ENCODE peak calls at places on chromosomes 4 and X, in six cellular contexts. R, L, K, E, I and S are unnamed samples.

GRCh38 chr4:89305028-89305427 is 2.6 kb downstream of the GPRIN3 start:
- DNase-seq in L (no peak), I (no peak), E (no peak), R (no peak), K (no peak), S (no peak)

GRCh38 chr4:68895561-68896198 is 55.9 kb downstream of the UGT2A3 start:
- DNase-seq in L (no peak), I (no peak), K (no peak), R (no peak), E (no peak), S (no peak)

GRCh38 chrX:123171781-123172180 is 12.3 kb upstream of the GRIA3 start:
- DNase-seq in L (no peak), K (no peak), I (no peak), E (peak; percentile 24), R (no peak), S (no peak)

GRCh38 chrX:80808854-80809493 is 703 bp downstream of the BRWD3 start:
- DNase-seq in I (peak; percentile 30), L (no peak), K (peak; percentile 68), R (peak; percentile 45), E (no peak), S (no peak)

GRCh38 chrX:105758784-105759183 is 63.6 kb upstream of the NRK start:
- DNase-seq in E (no peak), L (no peak), K (no peak), I (no peak), R (no peak), S (no peak)

GRCh38 chr4:150078041-150078995 is at the start of gene DCLK2:
- DNase-seq in E (peak; percentile 85), L (peak; percentile 29), R (peak; percentile 59), I (peak; percentile 79), K (peak; percentile 86), S (peak; percentile 49)

GRCh38 chrX:151711787-151712186 is 4.0 kb upstream of the FATE1 start:
- DNase-seq in L (no peak), K (peak; percentile 50), E (no peak), R (no peak), I (no peak), S (no peak)

GRCh38 chrX:114584434-114584943 is 603 bp downstream of the HTR2C start:
- DNase-seq in E (no peak), R (no peak), I (peak; percentile 40), L (no peak), K (peak; percentile 86), S (peak; percentile 35)

GRCh38 chr4:186723207-186724047 is at the start of gene FAT1:
- DNase-seq in L (peak; percentile 40), E (peak; percentile 90), R (peak; percentile 72), I (peak; percentile 90), K (peak; percentile 83), S (peak; percentile 58)

GRCh38 chr4:81635747-81636146 is 164.0 kb upstream of the RASGEF1B start:
- DNase-seq in R (peak; percentile 60), K (no peak), E (no peak), L (peak; percentile 47), I (peak; percentile 38), S (no peak)

DNA sequence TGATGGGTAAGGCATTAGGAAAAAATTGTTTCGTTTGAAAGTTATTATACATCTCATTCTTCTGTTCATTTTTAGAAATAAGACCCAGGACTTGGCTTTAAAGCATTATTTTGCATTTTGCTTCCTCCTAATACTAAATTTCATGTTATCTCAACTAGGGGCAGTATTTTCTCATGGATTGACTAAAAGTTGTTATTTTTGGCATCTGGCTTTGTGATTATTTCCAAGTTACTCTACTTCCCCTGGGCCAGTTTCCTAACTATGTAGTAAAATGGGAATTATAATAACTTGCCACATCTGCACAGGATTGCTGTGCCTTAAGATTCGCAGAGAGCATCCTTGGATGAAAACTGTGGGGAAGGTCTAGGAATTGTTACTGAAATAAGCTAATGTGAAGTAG is 3.0 kb downstream of the RBPJ start:
- DNase-seq in K (no peak), R (no peak), I (no peak), E (no peak), L (no peak), S (no peak)
- TF ChIP-seq CTCF in K (peak; percentile 11), R (peak; percentile 12), I (peak; percentile 28), E (no peak), L (no peak), S (no peak)

GRCh38 chrX:140050906-140051305 is 85.6 kb upstream of the CXorf66 start:
- DNase-seq in R (no peak), L (no peak), E (peak; percentile 44), I (no peak), K (no peak), S (no peak)
- TF ChIP-seq CTCF in R (peak; percentile 45), L (no peak), E (peak; percentile 68), I (peak; percentile 31), K (peak; percentile 78), S (peak; percentile 64)

GRCh38 chr4:105273230-105273629 is 126.6 kb downstream of the TET2 start:
- DNase-seq in I (no peak), K (no peak), E (no peak), R (no peak), L (no peak), S (no peak)

GRCh38 chr4:105274504-105274903 is 127.8 kb downstream of the TET2 start:
- DNase-seq in K (no peak), I (no peak), R (no peak), E (no peak), L (no peak), S (no peak)

GRCh38 chr4:105276361-105276760 is 129.7 kb downstream of the TET2 start:
- DNase-seq in K (no peak), L (no peak), E (no peak), R (no peak), I (no peak), S (no peak)

GRCh38 chr4:105274090-105274489 is 127.4 kb downstream of the TET2 start:
- DNase-seq in R (no peak), E (no peak), L (no peak), I (no peak), K (no peak), S (no peak)

GRCh38 chr4:105272002-105272401 is 125.3 kb downstream of the TET2 start:
- DNase-seq in I (no peak), R (no peak), L (no peak), E (no peak), K (no peak), S (no peak)
- TF ChIP-seq CTCF in I (no peak), R (no peak), L (no peak), E (no peak), K (no peak), S (no peak)

GRCh38 chrX:135697614-135698013 is 15.8 kb upstream of the CT45A1 start:
- DNase-seq in E (peak; percentile 3), K (no peak), R (no peak), I (no peak), L (no peak), S (no peak)
- TF ChIP-seq CTCF in E (peak; percentile 15), K (peak; percentile 17), R (peak; percentile 10), I (no peak), L (no peak), S (no peak)